ENCODE peak calls at places on chromosome 22, in seven cellular contexts. H is fibroblast of villous mesenchyme, X is sigmoid colon, I is AG04450, K is upper lobe of right lung, B is HL-60, Q is kidney. S is an unnamed sample.

GRCh38 chr22:48758905-48759875 is 1068.5 kb downstream of the BRD1 start:
- DNase-seq in H (no peak), X (peak), I (no peak), K (no peak), B (no peak), Q (no peak), S (no peak)

GRCh38 chr22:28939932-28940331 is 56.6 kb downstream of the ZNRF3 start:
- DNase-seq in H (no peak), X (no peak), I (no peak), K (no peak), B (no peak), Q (no peak), S (no peak)

GRCh38 chr22:27709919-27710452 is 91.6 kb downstream of the MN1 start:
- DNase-seq in H (no peak), X (no peak), I (no peak), K (no peak), B (no peak), Q (no peak), S (no peak)

GRCh38 chr22:48881326-48881980 is 946.2 kb downstream of the BRD1 start:
- DNase-seq in H (no peak), X (peak), I (no peak), K (peak), B (no peak), Q (peak), S (no peak)

GRCh38 chr22:50269573-50270301 is 443 bp downstream of the MAPK11 start:
- DNase-seq in H (no peak), X (no peak), I (no peak), K (no peak), B (no peak), Q (no peak), S (peak)

GRCh38 chr22:17579535-17579981 is 16.3 kb downstream of the SLC25A18 start:
- DNase-seq in H (no peak), X (no peak), I (no peak), K (no peak), B (no peak), Q (peak), S (no peak)

GRCh38 chr22:44431256-44431655 is 66.8 kb downstream of the RTL6 start:
- DNase-seq in H (no peak), X (peak), I (no peak), K (no peak), B (no peak), Q (peak), S (no peak)

GRCh38 chr22:35593885-35594470 is 23.2 kb downstream of the MB start:
- DNase-seq in H (no peak), X (no peak), I (no peak), K (no peak), B (no peak), Q (peak), S (no peak)

DNA sequence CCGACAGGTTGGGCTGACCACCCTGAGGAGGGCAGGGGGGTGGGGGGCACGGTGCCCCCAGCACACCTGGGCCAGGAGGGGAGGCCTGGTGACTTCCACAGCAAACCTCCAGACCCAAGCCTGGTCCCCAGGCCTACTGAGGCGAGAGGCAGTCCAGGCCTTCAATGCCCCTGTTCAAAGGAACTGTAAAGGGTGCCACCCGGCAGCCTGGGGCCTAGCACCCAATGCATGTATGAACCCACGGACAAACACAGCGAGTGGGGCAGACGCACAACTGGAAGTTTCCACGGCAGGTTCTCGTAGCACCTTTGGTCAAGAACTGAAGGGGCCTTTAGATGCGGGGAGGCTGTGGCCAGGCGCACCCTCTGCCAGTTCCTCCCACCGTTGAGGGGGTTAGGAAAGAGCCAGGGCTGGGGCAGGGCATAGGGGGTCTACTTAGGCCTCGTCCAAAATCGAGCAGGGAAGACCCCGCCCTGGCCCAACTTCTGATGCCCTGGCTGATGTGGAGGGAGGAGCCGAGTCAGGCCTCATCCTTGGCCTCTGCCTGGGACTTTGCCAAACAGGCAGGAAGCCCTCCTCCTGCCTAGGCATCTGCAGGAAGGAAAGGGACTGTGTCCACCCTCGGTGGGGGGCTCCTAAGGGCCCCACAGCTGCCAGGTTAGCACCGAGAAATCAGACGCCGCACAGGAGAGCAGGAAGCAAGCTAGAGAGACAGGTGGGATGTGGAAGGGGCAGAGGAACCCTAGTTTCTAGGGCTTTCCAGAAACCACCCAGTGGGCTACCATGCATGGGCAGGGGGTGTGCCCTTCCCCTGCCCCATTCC is 6.6 kb downstream of the CBX6 start:
- DNase-seq in H (no peak), X (peak), I (no peak), K (peak), B (no peak), Q (no peak), S (no peak)
- H3K4me3 ChIP-seq in H (no peak), X (no peak), I (no peak), K (no peak), B (no peak), Q (no peak), S (no peak)

GRCh38 chr22:22422629-22423112 is 85.9 kb downstream of the ZNF280B start:
- DNase-seq in H (peak), X (no peak), I (peak), K (peak), B (peak), Q (no peak), S (peak)
- TF ChIP-seq CTCF in H (peak), X (no peak), I (peak), K (peak), B (peak), Q (peak), S (peak)

GRCh38 chr22:46068176-46068907 is 82.0 kb upstream of the PPARA start:
- DNase-seq in H (no peak), X (no peak), I (no peak), K (no peak), B (no peak), Q (no peak), S (no peak)

GRCh38 chr22:46065733-46066454 is 84.4 kb upstream of the PPARA start:
- DNase-seq in H (peak), X (no peak), I (no peak), K (no peak), B (no peak), Q (no peak), S (no peak)

GRCh38 chr22:46067159-46068111 is 82.9 kb upstream of the PPARA start:
- DNase-seq in H (peak), X (peak), I (no peak), K (no peak), B (no peak), Q (peak), S (no peak)

GRCh38 chr22:46064966-46065666 is 85.2 kb upstream of the PPARA start:
- DNase-seq in H (peak), X (peak), I (no peak), K (peak), B (no peak), Q (no peak), S (no peak)

GRCh38 chr22:46066691-46067090 is 83.6 kb upstream of the PPARA start:
- DNase-seq in H (peak), X (peak), I (no peak), K (peak), B (no peak), Q (peak), S (peak)
- H3K4me3 ChIP-seq in H (peak), X (peak), I (no peak), K (peak), B (no peak), Q (peak), S (peak)

GRCh38 chr22:42881982-42882656 is 25.0 kb upstream of the ARFGAP3 start:
- DNase-seq in H (no peak), X (no peak), I (no peak), K (no peak), B (no peak), Q (no peak), S (no peak)

GRCh38 chr22:42881298-42881697 is 24.2 kb upstream of the ARFGAP3 start:
- DNase-seq in H (no peak), X (no peak), I (no peak), K (no peak), B (no peak), Q (no peak), S (no peak)

GRCh38 chr22:42879371-42880021 is 22.4 kb upstream of the ARFGAP3 start:
- DNase-seq in H (no peak), X (no peak), I (no peak), K (no peak), B (no peak), Q (no peak), S (no peak)

GRCh38 chr22:42878561-42879305 is 21.7 kb upstream of the ARFGAP3 start:
- DNase-seq in H (no peak), X (no peak), I (no peak), K (no peak), B (no peak), Q (no peak), S (no peak)

GRCh38 chr22:42880815-42881214 is 23.7 kb upstream of the ARFGAP3 start:
- DNase-seq in H (no peak), X (no peak), I (no peak), K (no peak), B (no peak), Q (no peak), S (no peak)
- TF ChIP-seq CTCF in H (no peak), X (no peak), I (peak), K (no peak), B (no peak), Q (no peak), S (no peak)

GRCh38 chr22:42072606-42073330 is 1.3 kb upstream of the PHETA2 start:
- DNase-seq in H (no peak), X (no peak), I (no peak), K (no peak), B (no peak), Q (no peak), S (no peak)

GRCh38 chr22:42073568-42074152 is 388 bp upstream of the PHETA2 start:
- DNase-seq in H (no peak), X (no peak), I (no peak), K (no peak), B (no peak), Q (no peak), S (no peak)

GRCh38 chr22:42075277-42075676 is 1.2 kb downstream of the PHETA2 start:
- DNase-seq in H (no peak), X (no peak), I (no peak), K (no peak), B (no peak), Q (no peak), S (no peak)

GRCh38 chr22:42074153-42074750 is at the start of gene PHETA2:
- DNase-seq in H (peak), X (no peak), I (no peak), K (peak), B (no peak), Q (peak), S (peak)

DNA sequence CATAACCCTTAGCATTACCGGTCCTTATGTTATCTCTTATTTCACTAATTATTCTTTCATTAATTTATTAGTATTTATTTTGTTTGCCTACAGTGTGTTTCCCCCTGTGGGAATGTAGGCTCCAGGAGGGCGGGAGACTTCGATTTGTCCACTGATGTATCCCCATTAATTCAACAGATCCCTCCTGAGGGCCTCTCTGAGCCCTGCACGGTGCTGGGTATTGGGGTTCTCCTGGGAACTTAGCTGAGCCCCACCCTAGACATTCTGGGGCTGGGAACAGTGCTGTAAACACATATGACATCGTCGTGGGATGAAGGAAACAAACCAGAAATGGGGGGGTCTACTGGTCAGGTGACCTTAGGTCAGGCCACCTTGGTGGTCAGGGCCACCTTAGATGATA is 798 bp downstream of the PHETA2 start:
- DNase-seq in H (no peak), X (no peak), I (no peak), K (no peak), B (no peak), Q (no peak), S (no peak)
- H3K4me3 ChIP-seq in H (peak), X (peak), I (peak), K (peak), B (no peak), Q (peak), S (peak)

GRCh38 chr22:24985824-24986214 is 33.3 kb downstream of the KIAA1671 start:
- DNase-seq in H (peak), X (no peak), I (no peak), K (no peak), B (no peak), Q (no peak), S (peak)

GRCh38 chr22:24989541-24989951 is 37.0 kb downstream of the KIAA1671 start:
- DNase-seq in H (no peak), X (no peak), I (no peak), K (no peak), B (no peak), Q (no peak), S (no peak)

GRCh38 chr22:24986816-24987215 is 34.3 kb downstream of the KIAA1671 start:
- DNase-seq in H (no peak), X (no peak), I (no peak), K (no peak), B (no peak), Q (no peak), S (no peak)

GRCh38 chr22:24990344-24990905 is 37.9 kb downstream of the KIAA1671 start:
- DNase-seq in H (no peak), X (no peak), I (no peak), K (no peak), B (no peak), Q (no peak), S (no peak)

DNA sequence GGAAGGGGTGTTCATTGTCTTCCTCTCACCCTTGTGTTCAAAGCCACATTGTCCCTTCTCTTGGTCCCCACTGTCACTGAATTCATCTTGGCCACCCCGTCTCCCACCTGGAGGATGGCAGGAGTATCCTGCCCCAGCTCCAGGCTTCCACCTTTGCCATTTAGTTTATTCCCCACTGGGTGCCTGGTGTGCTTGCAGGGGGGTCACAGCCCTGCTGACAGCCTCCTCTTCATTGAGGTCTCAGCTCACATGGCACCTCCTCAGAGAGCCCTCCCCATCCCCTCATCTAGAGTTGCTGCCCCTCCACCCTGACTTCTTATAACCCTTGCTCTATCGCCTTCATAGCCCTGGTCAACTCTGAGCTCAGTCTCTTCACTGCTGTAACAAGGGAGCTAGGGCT is 36.6 kb downstream of the KIAA1671 start:
- DNase-seq in H (no peak), X (no peak), I (no peak), K (no peak), B (no peak), Q (no peak), S (no peak)
- TF ChIP-seq CTCF in H (no peak), X (no peak), I (no peak), K (no peak), B (no peak), Q (no peak), S (no peak)

GRCh38 chr22:21064917-21065864 is 19.4 kb downstream of the LRRC74B start:
- DNase-seq in H (no peak), X (peak), I (no peak), K (no peak), B (no peak), Q (peak), S (no peak)
- H3K4me3 ChIP-seq in H (no peak), X (no peak), I (no peak), K (no peak), B (no peak), Q (no peak), S (no peak)

DNA sequence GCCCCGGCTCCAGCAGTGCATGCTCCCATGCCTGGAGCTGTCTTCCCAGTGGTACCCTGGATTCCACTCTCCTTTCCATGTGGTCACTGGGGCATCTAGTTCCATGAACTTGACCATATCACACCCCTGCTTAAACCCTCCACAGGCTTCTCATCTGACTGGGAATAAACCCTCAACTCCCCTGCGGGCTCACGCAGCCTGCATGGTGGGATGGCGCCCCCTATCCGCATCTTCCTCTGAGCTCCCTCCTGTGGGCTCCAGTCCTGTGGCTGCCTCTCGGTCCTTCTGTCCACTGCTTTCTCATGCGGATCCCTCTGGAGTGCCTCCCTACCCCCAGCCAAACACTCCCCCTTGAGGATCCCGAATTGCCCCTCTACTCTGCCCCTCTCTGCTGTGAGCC is 41.4 kb upstream of the TTLL12 start:
- DNase-seq in H (peak), X (no peak), I (no peak), K (no peak), B (peak), Q (no peak), S (peak)
- TF ChIP-seq CTCF in H (peak), X (no peak), I (peak), K (peak), B (peak), Q (no peak), S (peak)

S was measured in epithelial cell of esophagus.